ENCODE peak calls at places on chromosomes 3 and 15, in eight cellular contexts. J, N, B, E, W, S, Q and H are unnamed samples.

GRCh38 chr15:31346367-31347066 is 19.9 kb downstream of the KLF13 start:
- DNase-seq in B (no peak), N (no peak), W (no peak), Q (no peak), S (no peak), J (no peak), E (peak), H (no peak)

GRCh38 chr15:79032656-79033055 is 57.9 kb downstream of the RASGRF1 start:
- DNase-seq in J (no peak), S (no peak), N (no peak), Q (no peak), E (no peak), B (no peak), W (no peak), H (no peak)

GRCh38 chr15:93968773-93969172 is 262.6 kb upstream of the MCTP2 start:
- DNase-seq in E (no peak), N (no peak), W (no peak), S (no peak), J (no peak), Q (no peak), B (no peak), H (no peak)

GRCh38 chr3:61618871-61619270 is 57.5 kb downstream of the PTPRG start:
- DNase-seq in E (no peak), N (no peak), Q (no peak), B (no peak), J (no peak), S (no peak), W (no peak), H (no peak)

GRCh38 chr15:94877833-94878232 is 646.5 kb downstream of the MCTP2 start:
- DNase-seq in S (no peak), N (no peak), J (no peak), E (no peak), Q (no peak), B (no peak), W (no peak), H (no peak)

GRCh38 chr15:83654379-83655236 is 685 bp downstream of the ADAMTSL3 start:
- DNase-seq in B (peak), E (peak), S (no peak), W (no peak), Q (no peak), N (no peak), J (peak), H (no peak)

GRCh38 chr3:38067508-38068233 is 28.7 kb downstream of the DLEC1 start:
- DNase-seq in J (peak), Q (no peak), E (no peak), B (no peak), S (peak), N (no peak), W (no peak), H (no peak)

GRCh38 chr3:190586631-190587000 is 72.7 kb downstream of the IL1RAP start:
- DNase-seq in S (no peak), E (peak), W (no peak), N (no peak), J (peak), Q (no peak), B (no peak), H (peak)

GRCh38 chr15:68389936-68390790 is 41.8 kb downstream of the ITGA11 start:
- DNase-seq in E (peak), S (no peak), J (peak), Q (no peak), N (peak), B (no peak), W (no peak), H (no peak)

GRCh38 chr3:144129536-144130214 is 158.1 kb downstream of the DIPK2A start:
- DNase-seq in W (no peak), E (no peak), S (no peak), B (peak), Q (no peak), J (no peak), N (no peak), H (no peak)

GRCh38 chr15:78093242-78094020 is 1.1 kb downstream of the SH2D7 start:
- DNase-seq in W (no peak), S (no peak), J (peak), Q (no peak), N (peak), E (peak), B (no peak), H (no peak)

GRCh38 chr3:129892486-129892856 is 1.0 kb downstream of the TMCC1 start:
- DNase-seq in B (no peak), J (no peak), E (no peak), Q (no peak), S (no peak), W (no peak), N (no peak), H (peak)

GRCh38 chr3:175149675-175150074 is 290.5 kb downstream of the NAALADL2 start:
- DNase-seq in W (no peak), E (no peak), B (peak), Q (no peak), J (no peak), S (no peak), N (no peak), H (no peak)

GRCh38 chr3:46675426-46675825 is 18.1 kb downstream of the ALS2CL start:
- DNase-seq in Q (no peak), E (peak), B (no peak), J (no peak), N (no peak), S (no peak), W (no peak), H (no peak)

GRCh38 chr3:46678280-46678679 is 15.2 kb downstream of the ALS2CL start:
- DNase-seq in S (no peak), E (peak), N (no peak), W (no peak), Q (no peak), J (no peak), B (no peak), H (no peak)

GRCh38 chr3:46675843-46676567 is 17.5 kb downstream of the ALS2CL start:
- DNase-seq in N (no peak), W (no peak), S (no peak), Q (no peak), B (no peak), J (peak), E (peak), H (no peak)

GRCh38 chr3:46677096-46677702 is 16.3 kb downstream of the ALS2CL start:
- DNase-seq in S (no peak), Q (no peak), N (no peak), B (no peak), J (peak), W (no peak), E (peak), H (no peak)

GRCh38 chr3:46676601-46677071 is 16.8 kb downstream of the ALS2CL start:
- DNase-seq in W (no peak), N (no peak), B (no peak), E (peak), Q (no peak), S (no peak), J (no peak), H (no peak)
- H3K27ac ChIP-seq in W (no peak), N (no peak), B (no peak), E (no peak), Q (no peak), S (no peak), J (no peak), H (no peak)

GRCh38 chr3:50296721-50297383 is 2.4 kb downstream of the HYAL3 start:
- DNase-seq in J (no peak), N (no peak), W (no peak), B (no peak), E (no peak), Q (no peak), S (no peak), H (no peak)
- H3K27ac ChIP-seq in J (no peak), N (no peak), W (no peak), B (no peak), E (no peak), Q (peak), S (no peak), H (no peak)

GRCh38 chr3:118550122-118550521 is 484.5 kb downstream of the IGSF11 start:
- DNase-seq in E (no peak), S (no peak), Q (no peak), W (no peak), B (no peak), J (no peak), N (no peak), H (no peak)
- H3K27ac ChIP-seq in E (no peak), S (no peak), Q (no peak), W (no peak), B (no peak), J (no peak), N (no peak), H (no peak)

GRCh38 chr3:59609967-59610366 is 560.1 kb upstream of the CFAP20DC start:
- DNase-seq in Q (no peak), B (peak), S (no peak), W (no peak), E (no peak), J (peak), N (no peak), H (no peak)
- H3K27ac ChIP-seq in Q (no peak), B (peak), S (no peak), W (no peak), E (no peak), J (no peak), N (no peak), H (no peak)

GRCh38 chr3:13057641-13058040 is 15.6 kb downstream of the IQSEC1 start:
- DNase-seq in W (no peak), J (no peak), Q (no peak), S (no peak), E (no peak), N (no peak), B (peak), H (no peak)
- H3K27ac ChIP-seq in W (no peak), J (no peak), Q (no peak), S (no peak), E (no peak), N (no peak), B (peak), H (no peak)

GRCh38 chr3:11720220-11721113 is 76.8 kb upstream of the VGLL4 start:
- DNase-seq in B (peak), N (peak), W (peak), Q (peak), S (peak), J (peak), E (peak), H (peak)
- H3K27ac ChIP-seq in B (peak), N (peak), W (peak), Q (peak), S (no peak), J (peak), E (no peak), H (no peak)

DNA sequence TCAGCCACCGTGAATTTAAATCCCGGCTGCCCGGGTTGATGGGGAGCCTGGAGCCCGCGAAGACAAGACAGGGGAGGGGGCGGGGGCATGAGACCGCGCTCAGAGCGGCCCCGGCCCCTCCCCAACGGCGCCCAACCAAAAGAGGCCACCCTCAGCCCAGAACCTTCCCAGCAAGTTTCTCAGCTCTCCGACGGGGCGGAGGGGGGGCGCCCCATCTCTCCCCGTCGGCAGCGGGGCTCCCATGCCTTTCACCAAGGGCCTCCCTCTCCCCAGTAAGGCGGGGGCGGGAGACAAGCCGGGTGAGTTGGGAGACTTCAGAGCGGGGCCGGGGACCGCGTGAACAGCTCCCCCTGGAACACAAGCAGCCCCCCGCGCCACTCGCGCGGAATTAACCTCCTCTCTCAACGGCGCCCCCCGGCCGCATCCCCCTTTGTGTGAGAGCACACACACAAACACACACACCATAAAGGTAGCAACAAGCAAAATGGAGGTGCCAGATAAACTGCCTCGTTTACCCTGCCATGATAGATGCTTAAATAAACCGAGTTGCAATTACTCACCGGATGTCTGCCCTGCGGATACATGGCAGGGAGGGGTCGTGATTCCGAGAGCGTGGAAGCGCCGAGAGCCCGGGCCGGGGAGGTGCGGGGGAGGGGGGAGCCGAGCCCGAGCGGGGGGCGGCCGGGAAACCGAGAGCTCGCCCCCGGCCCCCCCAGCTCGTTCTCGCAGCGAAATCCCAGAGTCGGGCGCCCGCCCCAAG is 1.3 kb downstream of the TLE3 start:
- DNase-seq in B (no peak), S (no peak), N (peak), W (peak), Q (peak), J (peak), E (peak), H (no peak)
- H3K27ac ChIP-seq in B (peak), S (peak), N (peak), W (peak), Q (peak), J (peak), E (peak), H (no peak)

DNA sequence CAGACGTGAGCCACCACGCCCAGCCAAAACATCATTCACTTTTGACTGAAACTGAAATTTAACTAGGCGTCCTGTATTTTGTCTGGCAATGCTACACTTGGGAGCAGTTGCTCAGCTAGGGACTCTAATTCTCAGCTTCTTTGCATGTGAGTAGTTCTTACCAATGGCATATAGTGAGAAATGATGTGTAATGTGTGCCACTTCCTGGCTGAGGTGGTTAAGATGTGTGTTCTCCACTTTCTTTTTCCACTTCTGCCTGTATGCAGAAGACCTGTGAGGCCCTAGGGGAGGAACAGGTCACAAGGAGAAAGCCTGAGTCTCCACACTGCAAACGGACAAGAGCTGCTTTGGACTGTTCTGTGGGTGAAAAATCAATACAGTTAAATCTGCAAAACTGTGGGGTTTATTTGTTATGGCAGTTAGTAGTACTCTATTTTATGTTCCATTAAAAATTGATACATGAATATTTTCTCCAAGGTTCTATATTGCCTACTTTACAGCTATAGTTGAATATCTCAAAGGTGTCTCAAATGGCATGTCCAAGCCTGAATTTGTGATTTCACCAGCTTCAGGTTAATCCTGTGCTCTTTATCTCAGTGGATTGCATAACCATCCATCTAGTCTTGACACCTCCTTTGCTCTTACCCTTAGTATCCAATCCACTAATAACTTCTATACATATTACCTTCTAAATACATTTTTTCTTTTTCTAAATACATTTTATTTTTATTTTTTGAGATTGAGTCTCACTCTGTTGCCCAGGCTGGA is 59.3 kb downstream of the NR1D2 start:
- DNase-seq in N (no peak), J (no peak), B (no peak), E (no peak), W (no peak), Q (no peak), S (no peak), H (no peak)
- H3K27ac ChIP-seq in N (no peak), J (no peak), B (no peak), E (no peak), W (no peak), Q (no peak), S (no peak), H (no peak)

GRCh38 chr3:111735912-111736311 is 123.2 kb upstream of the PHLDB2 start:
- DNase-seq in Q (no peak), N (no peak), B (no peak), E (no peak), S (no peak), J (no peak), W (no peak), H (no peak)

GRCh38 chr3:111737712-111738097 is 121.4 kb upstream of the PHLDB2 start:
- DNase-seq in W (no peak), S (no peak), E (no peak), B (no peak), N (peak), J (peak), Q (peak), H (no peak)

GRCh38 chr3:111738238-111738637 is 120.8 kb upstream of the PHLDB2 start:
- DNase-seq in J (peak), N (no peak), W (no peak), Q (no peak), B (no peak), E (no peak), S (no peak), H (no peak)

GRCh38 chr3:111738790-111739189 is 120.3 kb upstream of the PHLDB2 start:
- DNase-seq in W (no peak), Q (no peak), N (no peak), J (no peak), B (no peak), E (no peak), S (no peak), H (no peak)

DNA sequence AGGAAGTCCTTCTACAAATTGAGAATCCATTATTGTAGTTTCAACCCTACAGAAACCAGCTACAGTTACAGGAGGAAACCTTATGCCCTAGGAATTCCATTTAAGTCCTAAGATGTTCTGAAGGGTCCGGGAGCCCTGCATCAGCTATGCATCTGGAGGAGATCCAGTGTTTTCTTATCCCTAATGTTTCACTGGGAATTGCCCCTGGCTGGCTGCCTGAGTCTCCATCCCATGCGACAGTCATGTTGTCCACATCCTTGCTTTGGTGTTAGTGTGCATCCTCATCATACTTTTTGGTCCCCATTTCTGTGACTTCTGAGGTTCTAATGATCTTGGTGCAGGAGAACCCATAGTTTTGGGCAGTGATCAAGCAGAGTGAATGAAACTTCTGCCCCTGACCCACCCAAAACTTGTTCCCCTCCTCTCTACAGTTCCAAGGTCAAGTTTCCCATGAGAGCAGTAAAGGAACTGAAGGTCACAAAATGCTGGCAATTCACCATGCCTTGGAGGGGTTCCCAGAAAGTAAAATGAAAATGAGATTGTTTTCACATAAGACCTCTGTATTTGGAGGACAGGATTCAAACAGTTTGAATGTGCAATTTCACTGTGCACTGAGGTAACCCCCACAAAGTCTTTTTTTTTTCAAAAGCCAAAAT is 121.9 kb upstream of the PHLDB2 start:
- DNase-seq in Q (no peak), J (no peak), W (no peak), S (no peak), E (no peak), N (peak), B (no peak), H (no peak)
- H3K27ac ChIP-seq in Q (peak), J (peak), W (no peak), S (no peak), E (peak), N (peak), B (no peak), H (no peak)

GRCh38 chr15:100112636-100113305 is 229.0 kb downstream of the ADAMTS17 start:
- DNase-seq in J (no peak), N (no peak), W (no peak), E (no peak), Q (no peak), S (no peak), B (no peak), H (no peak)
- H3K27ac ChIP-seq in J (no peak), N (no peak), W (no peak), E (no peak), Q (peak), S (peak), B (no peak), H (peak)